ENCODE peak calls at places on chromosome 11, in ten cellular contexts. S is colonic mucosa; G is transverse colon; J is CD4-positive, alpha-beta memory T cell; U is mammary epithelial cell; M is epithelial cell of esophagus; I is right atrium auricular region; Q is upper lobe of left lung; F is iPS DF 6.9; C is heart right ventricle. P is an unnamed sample.

GRCh38 chr11:83257638-83258229 is 28.4 kb downstream of the CCDC90B start:
- DNase-seq in C (no peak), Q (no peak), I (no peak), S (no peak), U (peak), F (no peak), J (no peak), G (no peak), M (peak), P (peak)

GRCh38 chr11:126452256-126452655 is 96.8 kb downstream of the ST3GAL4 start:
- DNase-seq in S (no peak), Q (no peak), C (no peak), J (no peak), U (no peak), G (no peak), I (no peak), F (no peak), M (no peak), P (no peak)

GRCh38 chr11:44389963-44390605 is 80.1 kb upstream of the ALX4 start:
- DNase-seq in I (no peak), G (no peak), J (no peak), F (no peak), U (no peak), M (no peak), Q (no peak), S (no peak), C (no peak), P (no peak)

GRCh38 chr11:95977534-95978174 is 53.7 kb upstream of the MTMR2 start:
- DNase-seq in C (no peak), F (no peak), S (no peak), U (peak), M (peak), Q (no peak), G (no peak), I (no peak), J (no peak), P (no peak)

GRCh38 chr11:68266121-68266891 is 5.5 kb downstream of the C11orf24 start:
- DNase-seq in C (no peak), S (no peak), J (no peak), U (no peak), G (peak), M (no peak), Q (no peak), I (no peak), F (no peak), P (no peak)

GRCh38 chr11:11793073-11793472 is 48.7 kb upstream of the USP47 start:
- DNase-seq in Q (no peak), I (no peak), S (no peak), G (no peak), U (no peak), F (no peak), J (no peak), M (no peak), C (no peak), P (no peak)

GRCh38 chr11:12973529-12974181 is 35.5 kb upstream of the RASSF10 start:
- DNase-seq in C (no peak), G (no peak), U (no peak), Q (no peak), M (no peak), S (no peak), J (no peak), I (no peak), F (no peak), P (no peak)

GRCh38 chr11:117916956-117917355 is 12.2 kb downstream of the TMPRSS13 start:
- DNase-seq in J (no peak), Q (peak), F (no peak), U (no peak), G (no peak), I (no peak), M (no peak), S (no peak), C (no peak), P (no peak)

GRCh38 chr11:34168642-34169051 is 63.2 kb downstream of the NAT10 start:
- DNase-seq in G (no peak), C (no peak), F (no peak), U (no peak), Q (no peak), I (no peak), J (no peak), S (no peak), M (no peak), P (peak)

GRCh38 chr11:11125618-11126017 is 227.4 kb downstream of the CSNK2A3 start:
- DNase-seq in F (no peak), S (no peak), Q (no peak), J (no peak), U (no peak), G (no peak), M (no peak), I (no peak), C (no peak), P (no peak)

GRCh38 chr11:5504403-5504891 is 5.3 kb downstream of the UBQLN3 start:
- DNase-seq in M (no peak), I (no peak), S (no peak), G (no peak), C (no peak), Q (no peak), J (no peak), F (no peak), U (no peak), P (no peak)

GRCh38 chr11:35387341-35387982 is 31.9 kb downstream of the SLC1A2 start:
- DNase-seq in G (no peak), U (no peak), J (no peak), M (peak), I (no peak), F (no peak), S (no peak), Q (no peak), C (no peak), P (no peak)

GRCh38 chr11:67484847-67485311 is 2.1 kb downstream of the AIP start:
- DNase-seq in I (no peak), U (no peak), J (peak), F (no peak), M (no peak), G (peak), C (no peak), Q (no peak), S (peak), P (no peak)

GRCh38 chr11:67265633-67266423 is 445 bp upstream of the GRK2 start:
- DNase-seq in S (peak), J (peak), F (no peak), Q (peak), M (peak), U (peak), I (no peak), G (peak), C (peak), P (no peak)

GRCh38 chr11:69283446-69283845 is 10.5 kb upstream of the MYEOV start:
- DNase-seq in S (no peak), J (no peak), G (no peak), M (peak), U (no peak), I (no peak), Q (no peak), C (no peak), F (no peak), P (no peak)

GRCh38 chr11:68355471-68355870 is 43.1 kb downstream of the LRP5 start:
- DNase-seq in J (no peak), F (no peak), U (no peak), Q (no peak), G (no peak), S (no peak), I (no peak), C (no peak), M (no peak), P (no peak)

GRCh38 chr11:19727246-19727645 is 14.6 kb downstream of the NAV2 start:
- DNase-seq in U (no peak), G (no peak), I (no peak), S (no peak), J (no peak), Q (no peak), F (no peak), C (peak), M (no peak), P (peak)

GRCh38 chr11:86089659-86090058 is 20.8 kb upstream of the PICALM start:
- DNase-seq in F (no peak), U (no peak), J (no peak), Q (no peak), M (no peak), I (no peak), S (no peak), G (no peak), C (no peak), P (peak)

GRCh38 chr11:12900496-12900895 is 108.6 kb upstream of the RASSF10 start:
- DNase-seq in Q (no peak), M (peak), F (no peak), G (no peak), I (no peak), C (no peak), S (no peak), U (peak), J (no peak), P (peak)

GRCh38 chr11:121547574-121547973 is 94.8 kb upstream of the SORL1-AS1 start:
- DNase-seq in J (no peak), S (peak), F (no peak), Q (no peak), I (peak), U (no peak), G (peak), M (no peak), C (no peak), P (no peak)

GRCh38 chr11:97557399-97557798 is 1167.6 kb downstream of the JRKL start:
- DNase-seq in J (no peak), S (no peak), U (no peak), M (peak), F (no peak), I (no peak), G (no peak), Q (no peak), C (no peak), P (no peak)

GRCh38 chr11:8773916-8774537 is 91.4 kb downstream of the RPL27A start:
- DNase-seq in I (no peak), J (no peak), C (no peak), S (no peak), Q (no peak), U (peak), M (peak), F (no peak), G (no peak), P (no peak)

GRCh38 chr11:27882066-27882697 is 181.9 kb upstream of the BDNF start:
- DNase-seq in J (no peak), G (no peak), I (no peak), Q (no peak), C (no peak), F (no peak), U (no peak), M (no peak), S (no peak), P (peak)

GRCh38 chr11:13440100-13440855 is 22.7 kb downstream of the BTBD10 start:
- DNase-seq in I (no peak), G (peak), M (peak), F (no peak), C (peak), U (peak), Q (no peak), J (no peak), S (peak), P (peak)

GRCh38 chr11:33730716-33731115 is 5.5 kb downstream of the CD59 start:
- DNase-seq in G (no peak), S (no peak), M (no peak), C (no peak), U (no peak), Q (no peak), I (no peak), J (no peak), F (no peak), P (no peak)

GRCh38 chr11:10601722-10602281 is 33.3 kb upstream of the LYVE1 start:
- DNase-seq in Q (no peak), G (no peak), I (peak), M (no peak), S (peak), C (no peak), J (no peak), F (no peak), U (no peak), P (no peak)

GRCh38 chr11:61962213-61963015 is 5.0 kb downstream of the FTH1 start:
- DNase-seq in Q (no peak), J (peak), M (no peak), G (no peak), F (no peak), C (no peak), U (no peak), I (peak), S (no peak), P (no peak)

GRCh38 chr11:117819096-117820040 is 5.2 kb downstream of the FXYD2 start:
- DNase-seq in M (peak), I (peak), C (peak), F (peak), S (peak), G (peak), U (peak), Q (peak), J (no peak), P (no peak)

GRCh38 chr11:102620858-102621561 is 4.1 kb downstream of the MMP20 start:
- DNase-seq in Q (no peak), I (no peak), S (no peak), G (no peak), M (peak), F (no peak), U (no peak), C (no peak), J (no peak), P (no peak)

GRCh38 chr11:86069408-86070086 is 663 bp upstream of the PICALM start:
- DNase-seq in F (peak), C (peak), I (peak), M (peak), U (peak), J (no peak), Q (no peak), S (peak), G (peak), P (peak)

GRCh38 chr11:128872094-128872493 is 5.0 kb upstream of the KCNJ1 start:
- DNase-seq in F (no peak), G (no peak), M (no peak), J (no peak), Q (no peak), I (no peak), S (no peak), C (no peak), U (no peak), P (no peak)

GRCh38 chr11:4038973-4039372 is 55.6 kb upstream of the RRM1 start:
- DNase-seq in S (no peak), F (no peak), G (no peak), J (no peak), U (peak), M (peak), I (no peak), C (no peak), Q (no peak), P (no peak)

GRCh38 chr11:64247729-64248531 is 1.2 kb upstream of the PPP1R14B start:
- DNase-seq in M (no peak), S (no peak), U (no peak), Q (no peak), G (peak), F (no peak), J (no peak), I (no peak), C (no peak), P (no peak)

GRCh38 chr11:64248578-64248977 is 1.8 kb upstream of the PPP1R14B start:
- DNase-seq in G (peak), J (no peak), C (no peak), S (no peak), I (no peak), U (no peak), F (no peak), Q (no peak), M (no peak), P (no peak)

GRCh38 chr11:64250406-64250874 is 890 bp upstream of the PLCB3 start:
- DNase-seq in Q (peak), S (no peak), C (no peak), G (no peak), I (no peak), F (no peak), U (no peak), M (no peak), J (no peak), P (no peak)

GRCh38 chr11:64249563-64250405 is 1.5 kb upstream of the PLCB3 start:
- DNase-seq in U (no peak), G (no peak), Q (no peak), M (no peak), C (no peak), S (no peak), I (no peak), J (no peak), F (no peak), P (no peak)

DNA sequence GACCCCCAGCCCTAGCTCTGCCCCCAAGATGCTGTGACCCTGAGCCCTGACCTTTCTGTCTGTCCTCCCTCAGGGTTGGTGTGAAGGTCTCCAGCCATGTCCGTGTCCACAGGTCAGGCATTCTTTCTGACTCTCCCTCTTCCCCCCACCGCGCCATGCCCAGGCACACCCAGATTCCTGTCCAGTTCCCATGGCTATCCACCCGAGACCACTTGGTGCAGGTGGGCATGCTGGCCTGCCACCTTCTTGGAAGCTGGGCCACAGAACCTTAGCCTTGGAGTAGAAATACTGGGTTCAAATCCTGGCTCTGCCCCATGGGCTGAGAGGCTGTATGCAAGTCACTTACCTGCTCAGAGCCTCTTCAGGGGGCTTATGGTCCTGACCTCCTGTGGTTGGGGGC is 2.3 kb upstream of the PLCB3 start:
- DNase-seq in M (no peak), C (no peak), U (no peak), I (no peak), J (no peak), Q (no peak), G (no peak), F (no peak), S (no peak), P (no peak)
- H3K4me3 ChIP-seq in M (no peak), C (no peak), U (no peak), I (no peak), J (no peak), Q (no peak), G (no peak), F (no peak), S (no peak), P (no peak)

DNA sequence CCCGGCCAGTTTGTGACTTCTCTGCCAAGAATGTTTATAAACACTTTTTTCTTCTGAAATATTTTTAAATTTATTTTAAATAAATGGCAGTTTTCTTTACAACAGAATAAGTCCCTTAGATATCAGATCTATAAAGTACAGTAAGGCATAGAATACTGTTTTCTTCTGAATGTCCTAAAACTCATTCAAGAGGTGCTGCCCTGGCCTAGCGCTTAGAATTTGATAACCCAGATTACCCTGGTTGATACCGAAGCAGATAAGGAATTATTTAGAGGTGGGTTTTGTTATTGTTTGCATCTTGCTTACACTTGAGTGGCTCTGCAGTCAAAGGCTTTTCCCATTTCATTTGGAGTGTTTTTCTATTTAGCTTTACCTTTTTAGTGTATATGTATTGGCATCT is 1.1 kb downstream of the ACAD8 start:
- DNase-seq in C (no peak), Q (no peak), I (no peak), S (no peak), M (no peak), J (no peak), G (no peak), F (no peak), U (no peak), P (no peak)
- H3K4me3 ChIP-seq in C (no peak), Q (peak), I (peak), S (peak), M (peak), J (no peak), G (peak), F (no peak), U (peak), P (peak)

GRCh38 chr11:76919887-76920746 is 59.4 kb downstream of the ACER3 start:
- DNase-seq in J (peak), G (peak), M (peak), F (peak), I (peak), S (peak), Q (no peak), U (peak), C (peak), P (no peak)
- H3K4me3 ChIP-seq in J (peak), G (no peak), M (no peak), F (no peak), I (no peak), S (no peak), Q (no peak), U (no peak), C (no peak), P (no peak)

GRCh38 chr11:105033344-105033743 is 1.6 kb downstream of the CASP1 start:
- DNase-seq in S (no peak), F (no peak), Q (no peak), U (no peak), J (no peak), I (no peak), C (no peak), G (no peak), M (peak), P (no peak)
- H3K4me3 ChIP-seq in S (peak), F (no peak), Q (peak), U (peak), J (peak), I (no peak), C (no peak), G (no peak), M (no peak), P (no peak)

GRCh38 chr11:22690891-22691290 is 24.5 kb downstream of the GAS2 start:
- DNase-seq in M (no peak), I (no peak), Q (no peak), J (peak), U (no peak), G (no peak), S (no peak), F (no peak), C (no peak), P (no peak)
- H3K4me3 ChIP-seq in M (no peak), I (no peak), Q (no peak), J (no peak), U (no peak), G (no peak), S (no peak), F (no peak), C (no peak), P (no peak)

GRCh38 chr11:111918390-111919256 is at the start of gene C11orf52:
- DNase-seq in J (no peak), M (peak), Q (no peak), U (peak), I (no peak), F (peak), C (peak), G (peak), S (peak), P (no peak)
- H3K4me3 ChIP-seq in J (no peak), M (peak), Q (peak), U (no peak), I (no peak), F (no peak), C (no peak), G (peak), S (peak), P (no peak)

DNA sequence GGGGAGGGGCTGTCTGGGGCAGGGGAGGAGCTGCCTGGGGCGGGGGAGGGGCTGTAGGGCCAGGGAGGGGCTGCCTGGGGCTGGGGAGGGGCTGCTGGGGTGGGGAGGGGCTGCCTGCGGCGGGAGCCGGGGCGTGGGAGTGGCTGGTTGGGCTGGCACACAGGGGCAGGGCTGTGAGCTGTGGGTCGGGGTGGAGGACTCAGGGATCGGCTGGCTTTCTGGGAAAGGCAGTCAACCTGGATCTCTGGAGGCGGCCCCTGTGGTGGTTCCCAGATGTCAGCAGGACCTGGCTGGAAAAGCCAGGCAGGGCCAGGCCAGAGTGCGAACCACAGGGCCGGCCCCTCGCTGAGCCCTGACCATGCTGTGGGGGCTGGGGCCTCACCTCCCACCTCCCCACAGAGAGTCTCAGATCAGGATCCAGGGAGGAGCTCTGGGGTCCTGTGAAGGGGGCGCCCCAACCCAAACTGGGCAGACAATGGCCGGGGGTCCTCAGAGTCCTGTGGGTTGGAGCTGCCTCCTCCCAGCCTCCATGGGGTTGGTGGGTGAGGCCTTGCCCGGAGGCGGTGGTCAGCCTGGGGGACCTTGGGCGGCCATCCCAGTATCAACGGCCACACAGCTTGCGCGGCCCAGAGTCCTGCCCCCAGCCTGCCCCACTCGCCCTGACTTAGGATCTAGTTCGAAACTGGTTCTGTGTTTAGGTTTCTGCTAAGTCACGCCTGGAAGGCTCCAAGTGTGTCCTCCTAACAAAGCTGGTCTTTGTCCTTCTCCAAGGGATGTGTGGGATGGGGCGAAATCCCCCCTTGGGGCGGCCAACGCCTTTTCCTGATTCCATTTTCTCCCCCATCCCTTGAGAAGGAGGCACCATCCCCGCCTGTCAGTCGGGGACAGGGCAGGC is 1.9 kb downstream of the MUC5B start:
- DNase-seq in I (no peak), M (no peak), Q (peak), J (no peak), F (no peak), G (peak), S (peak), C (no peak), U (peak), P (no peak)
- H3K4me3 ChIP-seq in I (no peak), M (no peak), Q (no peak), J (no peak), F (no peak), G (peak), S (peak), C (no peak), U (no peak), P (no peak)